ENCODE peak calls at places on chromosomes 13 and 19, in six cellular contexts. Q, I, S, P, K and D are unnamed samples.
A peak's percentile ranks its signal among the peaks of the same experiment; 100 is the strongest.

GRCh38 chr13:113110852-113111315 is 5.3 kb downstream of the F7 start:
- DNase-seq in S (no peak), I (peak; percentile 26), P (no peak), K (no peak), Q (no peak), D (no peak)

GRCh38 chr13:26179344-26179743 is 42.8 kb downstream of the RNF6 start:
- DNase-seq in P (no peak), I (no peak), K (no peak), S (no peak), Q (no peak), D (no peak)

GRCh38 chr13:99990045-99990977 is 8.7 kb downstream of the ZIC2 start:
- DNase-seq in I (no peak), Q (no peak), S (no peak), P (no peak), K (no peak), D (peak; percentile 74)

GRCh38 chr13:29993716-29994488 is 143.5 kb upstream of the UBL3 start:
- DNase-seq in Q (no peak), S (no peak), K (no peak), P (no peak), I (no peak), D (peak; percentile 67)

GRCh38 chr19:35828694-35829301 is 16.2 kb upstream of the PRODH2 start:
- DNase-seq in P (peak; percentile 32), I (peak; percentile 60), Q (peak; percentile 53), K (peak; percentile 59), S (peak; percentile 29), D (peak; percentile 60)

GRCh38 chr13:59447846-59448620 is 715.7 kb downstream of the DIAPH3 start:
- DNase-seq in K (no peak), I (no peak), S (no peak), Q (no peak), P (no peak), D (no peak)

GRCh38 chr13:112730157-112730671 is 40.4 kb downstream of the ATP11A start:
- DNase-seq in K (no peak), P (no peak), Q (no peak), I (peak; percentile 39), S (no peak), D (no peak)

GRCh38 chr19:15508035-15508710 is at the start of gene CYP4F22:
- DNase-seq in K (no peak), P (peak; percentile 4), S (no peak), Q (no peak), I (no peak), D (no peak)

GRCh38 chr19:16969127-16969526 is 57.5 kb downstream of the CPAMD8 start:
- DNase-seq in S (no peak), P (no peak), K (peak; percentile 22), Q (no peak), I (peak; percentile 26), D (no peak)

GRCh38 chr13:39777527-39778061 is 122.1 kb downstream of the COG6 start:
- DNase-seq in I (no peak), Q (no peak), P (no peak), S (no peak), K (no peak), D (peak; percentile 51)

DNA sequence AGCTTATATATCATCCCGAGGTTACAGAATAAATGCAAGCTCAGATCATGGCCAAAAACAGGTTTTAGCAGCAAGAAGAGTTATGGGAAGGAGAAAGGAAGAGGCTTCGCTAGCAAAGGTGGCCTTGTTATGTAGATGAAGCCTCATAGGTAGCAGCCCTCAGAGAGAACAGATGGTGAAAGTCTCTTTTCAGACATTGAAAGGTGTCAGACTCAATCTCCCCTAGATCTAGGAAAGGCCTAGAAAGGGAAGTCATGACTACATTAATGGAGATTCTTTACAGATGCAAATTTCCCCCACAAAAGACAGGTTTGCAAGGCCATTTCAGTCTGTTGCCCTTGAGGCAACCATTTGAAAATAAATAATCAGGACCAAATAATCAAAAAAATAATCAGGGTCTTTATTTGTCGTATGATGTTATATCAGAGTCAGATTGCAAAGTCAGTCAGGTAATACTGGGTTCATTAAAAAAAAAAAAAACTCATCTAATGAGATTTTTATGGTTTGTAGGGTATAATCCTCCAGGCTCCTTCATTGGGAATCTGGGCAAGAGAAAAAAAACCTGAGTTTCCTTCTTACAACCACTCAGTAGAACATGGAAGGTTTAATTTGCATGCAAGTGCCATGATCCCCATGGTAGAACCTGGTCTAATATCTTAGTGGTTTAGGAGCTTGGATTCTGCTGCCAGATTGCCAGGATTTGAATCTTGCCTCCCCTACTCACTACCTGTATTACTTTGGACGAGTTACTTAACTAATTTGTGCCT is 50.8 kb upstream of the HTR2A start:
- DNase-seq in P (no peak), K (no peak), Q (no peak), S (no peak), I (no peak), D (no peak)
- H3K9me3 ChIP-seq in P (no peaks in the 10 kb centered on the region), K (peaks cover 7% of the 10 kb centered on the region), Q (no peaks in the 10 kb centered on the region), S (no peaks in the 10 kb centered on the region), I (no peaks in the 10 kb centered on the region), D (no peaks in the 10 kb centered on the region)

DNA sequence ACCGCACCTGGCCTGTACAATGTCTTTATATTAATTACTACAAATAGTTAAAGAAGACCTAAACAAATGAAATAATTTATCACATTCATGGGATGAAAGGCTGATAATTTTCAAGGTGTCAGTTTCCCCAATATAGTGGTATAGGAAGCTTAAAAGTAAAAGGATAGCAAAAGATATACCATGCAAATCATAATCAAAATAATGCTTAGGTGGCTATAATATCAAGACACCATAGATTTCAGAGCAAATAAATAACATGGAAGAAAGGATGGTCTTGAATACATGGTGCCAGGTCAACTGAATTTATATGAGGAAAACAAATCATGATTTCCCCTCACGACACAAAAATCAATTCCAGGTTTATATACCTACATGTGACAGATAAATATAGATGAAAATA is 4.8 kb downstream of the ZNF790 start:
- DNase-seq in S (no peak), P (no peak), K (no peak), Q (no peak), I (no peak), D (no peak)
- H3K9me3 ChIP-seq in S (peaks cover 36% of the 10 kb centered on the region), P (peaks cover 54% of the 10 kb centered on the region), K (peaks cover 85% of the 10 kb centered on the region), Q (peaks cover 64% of the 10 kb centered on the region), I (no peaks in the 10 kb centered on the region), D (peaks cover 26% of the 10 kb centered on the region)

GRCh38 chr13:19052931-19053330 is 128.7 kb downstream of the TUBA3C start:
- DNase-seq in I (no peak), Q (no peak), K (no peak), P (no peak), S (no peak), D (no peak)
- H3K9me3 ChIP-seq in I (no peaks in the 10 kb centered on the region), Q (no peaks in the 10 kb centered on the region), K (peaks cover 11% of the 10 kb centered on the region), P (no peaks in the 10 kb centered on the region), S (no peaks in the 10 kb centered on the region), D (no peaks in the 10 kb centered on the region)

DNA sequence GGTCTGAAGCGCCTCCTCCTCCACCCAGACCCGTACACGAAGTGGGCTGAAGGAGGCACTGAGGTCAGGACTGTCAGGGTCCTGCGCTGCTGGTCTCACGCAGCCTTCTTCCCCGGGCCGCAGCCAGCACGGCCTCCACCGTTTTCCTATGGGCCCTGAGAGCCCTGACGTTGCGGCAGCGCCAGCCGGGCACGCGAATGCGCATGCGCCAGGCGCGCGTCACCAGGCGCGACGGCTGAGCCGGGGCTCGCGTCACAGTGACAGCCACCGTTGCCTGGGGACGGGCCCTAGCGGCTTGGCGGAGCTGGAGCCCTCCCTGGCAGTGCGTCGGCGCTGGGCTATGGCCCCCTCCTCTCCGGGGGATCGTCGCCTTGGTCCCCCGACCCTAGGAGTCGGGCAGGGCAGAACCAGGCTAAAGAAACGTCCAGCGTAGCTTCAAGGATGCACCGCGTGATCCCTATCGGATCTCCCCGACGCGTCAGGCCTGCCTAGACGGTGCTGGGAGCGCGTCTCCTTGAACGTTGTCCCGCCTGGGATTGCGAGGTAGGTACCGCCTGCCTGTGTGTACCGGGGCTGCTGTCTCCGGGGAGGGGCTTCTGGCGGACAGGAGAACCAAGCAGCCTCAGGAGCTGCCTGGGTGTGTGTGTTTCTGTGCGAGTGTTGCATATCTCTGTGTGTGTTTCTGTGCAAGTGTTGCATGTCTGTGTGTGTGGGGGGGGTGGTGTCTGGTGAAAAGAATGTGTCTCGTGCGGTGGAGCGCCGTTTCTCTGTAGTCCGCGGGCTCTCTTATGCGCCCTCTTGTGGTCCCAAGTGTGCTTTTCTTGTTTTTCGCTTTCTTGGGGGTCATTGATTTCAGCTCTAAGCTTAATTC is 43.2 kb downstream of the ZNF571 start:
- DNase-seq in P (peak; percentile 32), Q (no peak), S (peak; percentile 54), K (no peak), I (peak; percentile 55), D (no peak)
- H3K9me3 ChIP-seq in P (peaks cover 61% of the 10 kb centered on the region), Q (peaks cover 90% of the 10 kb centered on the region), S (peaks cover 11% of the 10 kb centered on the region), K (peaks cover 65% of the 10 kb centered on the region), I (no peaks in the 10 kb centered on the region), D (peaks cover 28% of the 10 kb centered on the region)

GRCh38 chr19:51926426-51926783 is 867 bp upstream of the ZNF613 start:
- DNase-seq in P (no peak), K (no peak), Q (no peak), S (no peak), I (no peak), D (no peak)

GRCh38 chr19:51916167-51916566 is 11.1 kb upstream of the ZNF613 start:
- DNase-seq in P (no peak), I (no peak), Q (no peak), K (no peak), S (no peak), D (no peak)

GRCh38 chr19:51926784-51927741 is at the start of gene ZNF613:
- DNase-seq in S (peak; percentile 68), P (peak; percentile 61), I (peak; percentile 95), K (peak; percentile 83), Q (peak; percentile 93), D (peak; percentile 83)

GRCh38 chr19:51919606-51920005 is 7.7 kb upstream of the ZNF613 start:
- DNase-seq in Q (no peak), I (no peak), S (no peak), K (no peak), P (no peak), D (no peak)

GRCh38 chr19:51921949-51922348 is 5.3 kb upstream of the ZNF613 start:
- DNase-seq in S (no peak), K (no peak), P (no peak), Q (no peak), I (no peak), D (no peak)
- H3K9me3 ChIP-seq in S (peaks cover 32% of the 10 kb centered on the region), K (peaks cover 75% of the 10 kb centered on the region), P (peaks cover 53% of the 10 kb centered on the region), Q (peaks cover 45% of the 10 kb centered on the region), I (no peaks in the 10 kb centered on the region), D (peaks cover 34% of the 10 kb centered on the region)

GRCh38 chr19:51628153-51628939 is 1.9 kb downstream of the SIGLEC5 start:
- DNase-seq in I (no peak), Q (no peak), K (no peak), P (no peak), S (no peak), D (no peak)

GRCh38 chr19:51626675-51627074 is 3.5 kb downstream of the SIGLEC5 start:
- DNase-seq in Q (no peak), I (no peak), P (no peak), K (no peak), S (no peak), D (no peak)

GRCh38 chr19:51632126-51632525 is 1.9 kb upstream of the SIGLEC5 start:
- DNase-seq in S (no peak), P (no peak), I (no peak), K (no peak), Q (no peak), D (no peak)

GRCh38 chr19:51627491-51628138 is 2.6 kb downstream of the SIGLEC5 start:
- DNase-seq in S (no peak), P (no peak), K (no peak), I (peak; percentile 41), Q (no peak), D (no peak)
- H3K9me3 ChIP-seq in S (no peaks in the 10 kb centered on the region), P (no peaks in the 10 kb centered on the region), K (no peaks in the 10 kb centered on the region), I (no peaks in the 10 kb centered on the region), Q (no peaks in the 10 kb centered on the region), D (no peaks in the 10 kb centered on the region)